ENCODE peak calls at places on chromosomes 13 and 19, in nine cellular contexts. B is IMR-90, U is kidney, H is PC-3, P is Karpas-422, M is HepG2, E is fibroblast of lung, T is GM23248, Y is HCT116. F is an unnamed sample. For H3K4me1, the result is how much of the 10 kb centered on the place peaks cover.

GRCh38 chr19:11995174-11995573 is 30.3 kb downstream of the ZNF763 start:
- DNase-seq in B (peak), U (no peak), H (no peak), P (no peak), M (no peak), E (no peak), T (peak), Y (no peak), F (peak)

GRCh38 chr13:41006951-41007350 is 12.2 kb downstream of the ELF1 start:
- DNase-seq in B (no peak), U (no peak), H (no peak), P (no peak), M (no peak), E (no peak), T (no peak), Y (no peak), F (no peak)

GRCh38 chr19:18023596-18024212 is 15.7 kb downstream of the ARRDC2 start:
- DNase-seq in B (no peak), U (peak), H (no peak), P (no peak), M (no peak), E (no peak), T (no peak), Y (no peak), F (no peak)

GRCh38 chr13:26819067-26819466 is 58.5 kb upstream of the GPR12 start:
- DNase-seq in B (no peak), U (no peak), H (no peak), P (no peak), M (no peak), E (no peak), T (no peak), Y (no peak), F (no peak)

GRCh38 chr19:48169585-48169973 is 565 bp downstream of the LIG1 start:
- DNase-seq in B (peak), U (peak), H (peak), P (peak), M (peak), E (peak), T (peak), Y (peak), F (peak)

GRCh38 chr13:46739447-46740125 is 57.4 kb downstream of the ESD start:
- DNase-seq in B (no peak), U (no peak), H (no peak), P (no peak), M (no peak), E (no peak), T (peak), Y (no peak), F (no peak)

GRCh38 chr13:109840893-109841287 is 54.5 kb upstream of the IRS2 start:
- DNase-seq in B (no peak), U (no peak), H (no peak), P (no peak), M (no peak), E (no peak), T (no peak), Y (no peak), F (no peak)

GRCh38 chr19:29404951-29405727 is 120.7 kb upstream of the VSTM2B start:
- DNase-seq in B (no peak), U (peak), H (peak), P (no peak), M (no peak), E (no peak), T (peak), Y (no peak), F (no peak)

GRCh38 chr19:7426986-7427385 is 61.8 kb downstream of the PEX11G start:
- DNase-seq in B (no peak), U (no peak), H (no peak), P (no peak), M (no peak), E (no peak), T (no peak), Y (no peak), F (no peak)

GRCh38 chr13:89212186-89212585 is 1541.0 kb downstream of the SLITRK5 start:
- DNase-seq in B (no peak), U (no peak), H (no peak), P (no peak), M (no peak), E (no peak), T (no peak), Y (no peak), F (no peak)

GRCh38 chr13:21069561-21070004 is 8.2 kb upstream of the LATS2 start:
- DNase-seq in B (peak), U (peak), H (peak), P (no peak), M (peak), E (peak), T (peak), Y (no peak), F (peak)

GRCh38 chr13:29923554-29924481 is 73.4 kb upstream of the UBL3 start:
- DNase-seq in B (peak), U (peak), H (peak), P (peak), M (peak), E (peak), T (peak), Y (peak), F (peak)

GRCh38 chr19:14689598-14690503 is at the start of gene ZNF333:
- DNase-seq in B (peak), U (peak), H (peak), P (peak), M (peak), E (peak), T (peak), Y (peak), F (peak)

GRCh38 chr13:66748712-66749111 is 481.4 kb downstream of the PCDH9 start:
- DNase-seq in B (no peak), U (no peak), H (no peak), P (no peak), M (no peak), E (no peak), T (no peak), Y (no peak), F (no peak)

GRCh38 chr13:39417131-39417530 is 185.9 kb downstream of the LHFPL6 start:
- DNase-seq in B (no peak), U (no peak), H (no peak), P (no peak), M (no peak), E (no peak), T (peak), Y (no peak), F (peak)

GRCh38 chr19:42363614-42364346 is 26.3 kb downstream of the CNFN start:
- DNase-seq in B (no peak), U (no peak), H (no peak), P (peak), M (no peak), E (no peak), T (no peak), Y (no peak), F (no peak)

GRCh38 chr13:44379885-44380284 is 6.3 kb downstream of the SERP2 start:
- DNase-seq in B (no peak), U (no peak), H (no peak), P (no peak), M (no peak), E (no peak), T (no peak), Y (no peak), F (no peak)

GRCh38 chr19:57665261-57665806 is 3.4 kb upstream of the ZSCAN4 start:
- DNase-seq in B (no peak), U (no peak), H (no peak), P (no peak), M (no peak), E (no peak), T (no peak), Y (no peak), F (no peak)

GRCh38 chr13:110637747-110638146 is 22.4 kb downstream of the NAXD start:
- DNase-seq in B (no peak), U (no peak), H (no peak), P (no peak), M (no peak), E (no peak), T (no peak), Y (no peak), F (no peak)

GRCh38 chr19:8569066-8569761 is 8.0 kb downstream of the MYO1F start:
- DNase-seq in B (peak), U (no peak), H (peak), P (no peak), M (no peak), E (peak), T (peak), Y (peak), F (peak)

GRCh38 chr13:94520001-94520400 is 40.5 kb upstream of the DCT start:
- DNase-seq in B (no peak), U (no peak), H (no peak), P (no peak), M (no peak), E (no peak), T (no peak), Y (no peak), F (no peak)

GRCh38 chr13:40635315-40635995 is 31.0 kb downstream of the FOXO1 start:
- DNase-seq in B (no peak), U (no peak), H (peak), P (no peak), M (no peak), E (no peak), T (no peak), Y (no peak), F (no peak)

GRCh38 chr13:74930402-74931165 is 551.4 kb downstream of the TBC1D4 start:
- DNase-seq in B (peak), U (no peak), H (peak), P (no peak), M (no peak), E (peak), T (peak), Y (no peak), F (peak)

GRCh38 chr19:40144151-40144550 is 47.1 kb upstream of the MAP3K10 start:
- DNase-seq in B (no peak), U (no peak), H (no peak), P (no peak), M (no peak), E (no peak), T (no peak), Y (no peak), F (no peak)

GRCh38 chr19:18895038-18895827 is 725 bp downstream of the CERS1 start:
- DNase-seq in B (no peak), U (peak), H (peak), P (no peak), M (peak), E (peak), T (peak), Y (peak), F (peak)

GRCh38 chr13:26300140-26300539 is 46.2 kb downstream of the CDK8 start:
- DNase-seq in B (peak), U (no peak), H (peak), P (no peak), M (no peak), E (peak), T (peak), Y (peak), F (peak)

GRCh38 chr19:3094638-3095374 is 644 bp downstream of the GNA11 start:
- DNase-seq in B (peak), U (peak), H (no peak), P (peak), M (no peak), E (peak), T (peak), Y (no peak), F (peak)

GRCh38 chr13:38951525-38952313 is 38.9 kb downstream of the STOML3 start:
- DNase-seq in B (no peak), U (no peak), H (no peak), P (no peak), M (no peak), E (no peak), T (no peak), Y (no peak), F (no peak)

GRCh38 chr19:3266792-3267469 is 42.5 kb downstream of the CELF5 start:
- DNase-seq in B (no peak), U (no peak), H (no peak), P (no peak), M (no peak), E (no peak), T (no peak), Y (no peak), F (no peak)

GRCh38 chr19:10390652-10391286 is 10.4 kb upstream of the TYK2 start:
- DNase-seq in B (peak), U (no peak), H (peak), P (peak), M (peak), E (peak), T (peak), Y (peak), F (peak)

GRCh38 chr13:51590966-51591627 is 6.8 kb downstream of the WDFY2 start:
- DNase-seq in B (peak), U (no peak), H (peak), P (no peak), M (peak), E (peak), T (peak), Y (no peak), F (peak)

GRCh38 chr13:85379433-85379832 is 419.8 kb downstream of the SLITRK6 start:
- DNase-seq in B (no peak), U (no peak), H (no peak), P (peak), M (no peak), E (no peak), T (no peak), Y (no peak), F (peak)

GRCh38 chr19:52189745-52190678 is at the start of gene PPP2R1A:
- DNase-seq in B (peak), U (peak), H (peak), P (peak), M (peak), E (peak), T (peak), Y (peak), F (peak)

GRCh38 chr19:42246143-42246868 is 3.9 kb upstream of the GSK3A start:
- DNase-seq in B (peak), U (peak), H (peak), P (no peak), M (no peak), E (peak), T (peak), Y (no peak), F (peak)

GRCh38 chr13:85864963-85865530 is 65.8 kb upstream of the SLITRK6 start:
- DNase-seq in B (peak), U (no peak), H (peak), P (peak), M (peak), E (peak), T (peak), Y (peak), F (peak)

GRCh38 chr13:74529968-74530367 is 395.8 kb upstream of the KLF12 start:
- DNase-seq in B (no peak), U (no peak), H (no peak), P (no peak), M (no peak), E (no peak), T (no peak), Y (no peak), F (no peak)

GRCh38 chr13:36432106-36432544 is at the start of gene CCNA1:
- DNase-seq in B (no peak), U (no peak), H (peak), P (no peak), M (no peak), E (no peak), T (peak), Y (no peak), F (peak)

GRCh38 chr19:8814176-8814575 is 17.9 kb downstream of the ZNF558 start:
- DNase-seq in B (no peak), U (no peak), H (peak), P (no peak), M (no peak), E (no peak), T (no peak), Y (no peak), F (no peak)

DNA sequence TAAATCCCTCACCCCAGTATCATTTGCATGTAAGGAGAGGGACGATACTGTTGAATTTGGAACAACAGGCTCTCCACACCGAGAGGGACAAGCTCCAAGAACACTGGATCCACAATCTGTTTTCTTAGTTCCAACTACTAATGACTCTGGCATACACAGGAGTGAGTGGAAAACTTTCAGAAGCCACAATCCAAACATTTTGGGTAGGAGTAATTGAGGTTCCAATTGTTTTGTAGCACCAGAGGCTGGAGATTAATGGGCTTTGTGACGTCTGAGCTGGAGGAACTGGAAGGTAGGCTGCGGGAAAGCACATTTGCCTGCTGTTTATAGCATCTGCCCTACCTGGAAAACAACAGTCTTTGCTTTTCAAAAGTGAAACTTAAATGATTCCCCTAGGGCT is 156.7 kb downstream of the FLT1 start:
- DNase-seq in B (no peak), U (no peak), H (no peak), P (no peak), M (no peak), E (no peak), T (no peak), Y (no peak), F (no peak)
- H3K4me1 ChIP-seq in B (under half), U (under half), H (under half), P (under half), M (under half), E (under half), T (half or more), Y (under half), F (under half)

GRCh38 chr13:112066624-112067004 is 335 bp upstream of the SOX1 start:
- DNase-seq in B (no peak), U (peak), H (no peak), P (no peak), M (no peak), E (peak), T (peak), Y (no peak), F (peak)

GRCh38 chr13:112067121-112067741 is at the start of gene SOX1:
- DNase-seq in B (no peak), U (no peak), H (no peak), P (no peak), M (no peak), E (no peak), T (no peak), Y (no peak), F (no peak)

GRCh38 chr13:112068531-112069062 is 1.6 kb downstream of the SOX1 start:
- DNase-seq in B (no peak), U (no peak), H (no peak), P (no peak), M (no peak), E (no peak), T (no peak), Y (no peak), F (no peak)

GRCh38 chr13:112069063-112069726 is 2.2 kb downstream of the SOX1 start:
- DNase-seq in B (no peak), U (no peak), H (no peak), P (no peak), M (no peak), E (no peak), T (no peak), Y (no peak), F (no peak)

DNA sequence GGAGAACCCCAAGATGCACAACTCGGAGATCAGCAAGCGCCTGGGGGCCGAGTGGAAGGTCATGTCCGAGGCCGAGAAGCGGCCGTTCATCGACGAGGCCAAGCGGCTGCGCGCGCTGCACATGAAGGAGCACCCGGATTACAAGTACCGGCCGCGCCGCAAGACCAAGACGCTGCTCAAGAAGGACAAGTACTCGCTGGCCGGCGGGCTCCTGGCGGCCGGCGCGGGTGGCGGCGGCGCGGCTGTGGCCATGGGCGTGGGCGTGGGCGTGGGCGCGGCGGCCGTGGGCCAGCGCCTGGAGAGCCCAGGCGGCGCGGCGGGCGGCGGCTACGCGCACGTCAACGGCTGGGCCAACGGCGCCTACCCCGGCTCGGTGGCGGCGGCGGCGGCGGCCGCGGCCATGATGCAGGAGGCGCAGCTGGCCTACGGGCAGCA is 939 bp downstream of the SOX1 start:
- DNase-seq in B (no peak), U (no peak), H (no peak), P (no peak), M (no peak), E (no peak), T (peak), Y (no peak), F (no peak)
- H3K9ac ChIP-seq in B (no peak), U (no peak), H (no peak), P (no peak), M (no peak), E (no peak), T (no peak), Y (no peak), F (no peak)

GRCh38 chr19:2044709-2045500 is 6.1 kb downstream of the MKNK2 start:
- DNase-seq in B (no peak), U (peak), H (no peak), P (peak), M (no peak), E (no peak), T (no peak), Y (no peak), F (no peak)
- H3K4me1 ChIP-seq in B (under half), U (under half), H (under half), P (half or more), M (under half), E (under half), T (under half), Y (half or more), F (half or more)

GRCh38 chr13:79451500-79451962 is 29.4 kb upstream of the NDFIP2 start:
- DNase-seq in B (peak), U (no peak), H (peak), P (no peak), M (no peak), E (peak), T (peak), Y (no peak), F (peak)
- H3K9ac ChIP-seq in B (no peak), U (no peak), H (no peak), P (no peak), M (no peak), E (no peak), T (peak), Y (no peak), F (no peak)

GRCh38 chr13:98510156-98510509 is 66.8 kb downstream of the STK24 start:
- DNase-seq in B (no peak), U (no peak), H (no peak), P (no peak), M (no peak), E (no peak), T (no peak), Y (no peak), F (no peak)
- H3K4me1 ChIP-seq in B (under half), U (under half), H (under half), P (half or more), M (half or more), E (under half), T (under half), Y (under half), F (under half)

GRCh38 chr13:112583592-112584277 is 4.2 kb downstream of the TUBGCP3 start:
- DNase-seq in B (no peak), U (no peak), H (no peak), P (peak), M (no peak), E (no peak), T (no peak), Y (no peak), F (no peak)

GRCh38 chr13:112588490-112589297 is 741 bp upstream of the TUBGCP3 start:
- DNase-seq in B (no peak), U (no peak), H (no peak), P (no peak), M (no peak), E (peak), T (no peak), Y (no peak), F (no peak)

GRCh38 chr13:112587767-112588489 is at the start of gene TUBGCP3:
- DNase-seq in B (peak), U (peak), H (peak), P (peak), M (peak), E (peak), T (peak), Y (peak), F (peak)

GRCh38 chr13:112587359-112587766 is 590 bp downstream of the TUBGCP3 start:
- DNase-seq in B (peak), U (peak), H (peak), P (peak), M (peak), E (peak), T (peak), Y (peak), F (peak)

GRCh38 chr13:112586334-112586733 is 1.6 kb downstream of the TUBGCP3 start:
- DNase-seq in B (no peak), U (no peak), H (no peak), P (no peak), M (no peak), E (no peak), T (no peak), Y (no peak), F (no peak)
- H3K9ac ChIP-seq in B (no peak), U (no peak), H (no peak), P (peak), M (no peak), E (no peak), T (no peak), Y (peak), F (no peak)

GRCh38 chr13:114121496-114122466 is 10.6 kb downstream of the RASA3 start:
- DNase-seq in B (no peak), U (peak), H (no peak), P (no peak), M (no peak), E (no peak), T (no peak), Y (no peak), F (no peak)
- H3K4me1 ChIP-seq in B (under half), U (under half), H (under half), P (under half), M (under half), E (under half), T (under half), Y (under half), F (under half)

F was measured in adipocyte.